ENCODE peak calls at places on chromosome 6, in five cellular contexts. O is GM12878, A is HepG2, J is H1, Y is K562. M is an unnamed sample.

GRCh38 chr6:105609375-105609991 is 206.6 kb upstream of the PREP start:
- DNase-seq in O (no peak), A (no peak), J (no peak), Y (no peak), M (no peak)

GRCh38 chr6:168414696-168415095 is 26.3 kb upstream of the SMOC2 start:
- DNase-seq in O (no peak), A (no peak), J (no peak), Y (no peak), M (no peak)

GRCh38 chr6:170344631-170345576 is 38.3 kb downstream of the FAM120B start:
- DNase-seq in O (peak), A (peak), J (peak), Y (no peak), M (peak)

GRCh38 chr6:19297880-19298279 is 539.3 kb upstream of the ID4 start:
- DNase-seq in O (no peak), A (no peak), J (no peak), Y (no peak), M (no peak)

GRCh38 chr6:107264357-107264831 is 149.1 kb upstream of the BEND3 start:
- DNase-seq in O (no peak), A (peak), J (no peak), Y (no peak), M (no peak)

GRCh38 chr6:6923605-6924004 is 184.2 kb upstream of the RREB1 start:
- DNase-seq in O (no peak), A (no peak), J (no peak), Y (no peak), M (no peak)

GRCh38 chr6:135358251-135358821 is 139.2 kb downstream of the AHI1 start:
- DNase-seq in O (no peak), A (no peak), J (no peak), Y (no peak), M (no peak)

GRCh38 chr6:54988576-54988975 is 142.0 kb downstream of the FAM83B start:
- DNase-seq in O (no peak), A (no peak), J (no peak), Y (no peak), M (no peak)

GRCh38 chr6:52362443-52363221 is 681 bp downstream of the PAQR8 start:
- DNase-seq in O (no peak), A (no peak), J (no peak), Y (peak), M (no peak)

GRCh38 chr6:106512048-106512957 is 117.0 kb downstream of the RTN4IP1 start:
- DNase-seq in O (no peak), A (peak), J (no peak), Y (peak), M (no peak)

GRCh38 chr6:131451330-131452195 is 121.5 kb upstream of the ARG1 start:
- DNase-seq in O (no peak), A (no peak), J (no peak), Y (no peak), M (no peak)

GRCh38 chr6:62283828-62284411 is 2.1 kb downstream of the KHDRBS2 start:
- DNase-seq in O (no peak), A (peak), J (no peak), Y (no peak), M (peak)

GRCh38 chr6:22025468-22026159 is 271.2 kb downstream of the PRL start:
- DNase-seq in O (peak), A (no peak), J (peak), Y (peak), M (no peak)

GRCh38 chr6:7245668-7246393 is 67.2 kb downstream of the SSR1 start:
- DNase-seq in O (no peak), A (no peak), J (no peak), Y (no peak), M (no peak)

GRCh38 chr6:29025927-29026585 is 18.9 kb downstream of the OR2W1 start:
- DNase-seq in O (no peak), A (no peak), J (no peak), Y (no peak), M (no peak)

GRCh38 chr6:88985901-88986300 is 22.5 kb upstream of the RNGTT start:
- DNase-seq in O (no peak), A (peak), J (no peak), Y (no peak), M (no peak)

GRCh38 chr6:74925683-74926082 is 280.2 kb downstream of the COL12A1 start:
- DNase-seq in O (no peak), A (no peak), J (no peak), Y (no peak), M (no peak)

GRCh38 chr6:29675561-29675960 is 5.4 kb downstream of the ZFP57 start:
- DNase-seq in O (no peak), A (no peak), J (no peak), Y (no peak), M (no peak)

GRCh38 chr6:105746539-105746938 is 339.6 kb upstream of the PRDM1 start:
- DNase-seq in O (no peak), A (no peak), J (no peak), Y (peak), M (no peak)

GRCh38 chr6:45450132-45450531 is 72.4 kb upstream of the SUPT3H start:
- DNase-seq in O (no peak), A (no peak), J (no peak), Y (no peak), M (no peak)

GRCh38 chr6:109000289-109000688 is 94.4 kb downstream of the SESN1 start:
- DNase-seq in O (no peak), A (no peak), J (no peak), Y (no peak), M (no peak)

GRCh38 chr6:89320012-89320559 is 5.0 kb upstream of the GABRR2 start:
- DNase-seq in O (no peak), A (no peak), J (no peak), Y (no peak), M (no peak)

GRCh38 chr6:106509420-106510089 is 119.7 kb downstream of the RTN4IP1 start:
- DNase-seq in O (no peak), A (peak), J (no peak), Y (no peak), M (no peak)

GRCh38 chr6:149266659-149267058 is 50.9 kb upstream of the TAB2 start:
- DNase-seq in O (peak), A (no peak), J (no peak), Y (no peak), M (no peak)

GRCh38 chr6:3585320-3585935 is 128.6 kb upstream of the SLC22A23 start:
- DNase-seq in O (no peak), A (no peak), J (no peak), Y (no peak), M (no peak)

GRCh38 chr6:125679651-125680050 is 69.8 kb upstream of the HEY2 start:
- DNase-seq in O (no peak), A (no peak), J (no peak), Y (no peak), M (no peak)

GRCh38 chr6:128158496-128158895 is 257.6 kb upstream of the THEMIS start:
- DNase-seq in O (no peak), A (no peak), J (no peak), Y (no peak), M (no peak)

GRCh38 chr6:143575440-143575839 is 63.9 kb upstream of the FUCA2 start:
- DNase-seq in O (peak), A (peak), J (no peak), Y (peak), M (peak)

GRCh38 chr6:3797231-3798200 is 46.0 kb upstream of the PXDC1 start:
- DNase-seq in O (no peak), A (peak), J (no peak), Y (no peak), M (no peak)

DNA sequence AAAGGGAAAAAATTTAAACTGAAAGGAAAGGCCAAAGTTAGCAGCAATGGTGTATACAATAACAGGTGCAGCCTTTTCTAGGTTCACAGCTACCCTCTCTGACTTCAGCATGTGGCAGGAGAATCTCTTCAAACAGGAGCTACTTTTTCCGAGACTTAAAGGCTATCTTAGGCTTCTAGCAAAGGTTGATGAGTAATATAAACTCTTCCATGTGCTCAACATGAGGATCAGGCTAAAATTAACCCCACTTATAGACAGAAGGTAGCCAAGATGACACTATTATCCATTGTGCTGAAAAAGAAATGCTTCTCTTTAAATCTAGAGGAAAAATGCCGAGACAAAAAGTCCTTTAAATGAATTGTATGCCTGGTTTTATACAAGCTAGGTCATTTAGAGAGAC is 216.6 kb upstream of the CITED2 start:
- DNase-seq in O (no peak), A (no peak), J (no peak), Y (no peak), M (no peak)
- TF ChIP-seq SRF in O (no peak), A (no peak), J (no peak), Y (no peak), M (no peak)

GRCh38 chr6:156413156-156413555 is 364.0 kb upstream of the ARID1B start:
- DNase-seq in O (no peak), A (no peak), J (no peak), Y (no peak), M (no peak)
- TF ChIP-seq SP1 in O (no peak), A (no peak), J (no peak), Y (no peak), M (no peak)

GRCh38 chr6:13760948-13761347 is 49.3 kb upstream of the RANBP9 start:
- DNase-seq in O (no peak), A (no peak), J (no peak), Y (no peak), M (no peak)

GRCh38 chr6:13762648-13763441 is 51.2 kb upstream of the RANBP9 start:
- DNase-seq in O (peak), A (no peak), J (no peak), Y (no peak), M (no peak)

GRCh38 chr6:13760307-13760706 is 48.7 kb upstream of the RANBP9 start:
- DNase-seq in O (no peak), A (no peak), J (no peak), Y (no peak), M (no peak)

GRCh38 chr6:13763740-13764381 is 50.5 kb downstream of the MCUR1 start:
- DNase-seq in O (peak), A (no peak), J (no peak), Y (no peak), M (no peak)

DNA sequence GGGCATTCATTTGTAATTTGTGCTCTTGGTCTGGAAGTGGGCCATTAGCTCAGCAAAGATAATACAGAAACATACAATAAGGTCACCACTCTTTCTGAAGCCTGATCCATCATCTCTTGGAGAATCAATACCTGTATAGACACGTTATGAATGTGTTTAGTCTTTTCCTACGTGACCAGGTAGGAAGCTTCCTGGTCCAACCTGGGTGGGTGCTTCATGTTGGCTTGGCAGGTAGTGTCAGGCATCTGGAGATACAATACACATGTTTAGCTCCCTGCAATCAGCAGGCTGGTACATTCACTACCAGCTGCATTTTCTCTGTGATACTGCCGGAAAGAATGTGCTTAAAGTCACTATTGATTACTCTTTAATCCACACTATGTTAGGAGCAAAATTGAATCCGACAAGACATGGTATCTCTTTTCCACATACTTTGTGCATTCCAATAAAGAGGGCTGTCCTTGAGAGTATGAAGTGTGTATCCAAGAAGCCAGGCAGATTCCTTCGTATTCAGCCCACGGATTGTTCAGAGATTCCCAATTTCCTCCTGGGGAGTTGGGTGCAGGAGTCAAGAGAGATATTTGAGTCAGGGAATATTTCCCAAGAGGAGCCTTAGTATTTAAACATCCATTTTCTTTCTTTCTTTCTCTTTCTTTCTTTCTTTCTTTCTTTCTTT is 49.9 kb upstream of the RANBP9 start:
- DNase-seq in O (no peak), A (no peak), J (no peak), Y (no peak), M (no peak)
- TF ChIP-seq SRF in O (no peak), A (no peak), J (no peak), Y (no peak), M (no peak)

DNA sequence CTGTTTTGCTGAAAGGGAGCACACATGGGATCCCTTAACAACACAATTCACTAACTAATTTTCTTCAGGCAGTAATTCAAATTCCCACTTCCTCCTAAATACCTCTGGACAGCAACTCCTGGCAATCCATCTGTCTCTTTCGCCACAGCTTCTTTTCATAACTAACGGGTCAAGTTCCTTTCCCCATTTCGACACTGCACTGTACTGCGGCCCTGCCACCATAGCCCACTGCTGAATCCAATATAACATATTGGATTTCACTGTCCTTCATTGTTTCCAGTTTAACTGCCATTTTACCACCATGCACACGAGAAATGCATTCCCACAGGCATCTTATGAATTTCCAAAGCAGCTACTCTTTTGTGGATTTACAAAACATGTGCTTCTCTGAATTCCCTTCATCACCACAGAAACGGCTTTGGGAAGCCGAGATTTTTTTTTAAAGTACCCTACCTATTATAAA is 1.4 kb downstream of the NUDT3 start:
- DNase-seq in O (no peak), A (peak), J (no peak), Y (no peak), M (no peak)
- TF ChIP-seq SP1 in O (no peak), A (no peak), J (no peak), Y (no peak), M (no peak)

GRCh38 chr6:158764941-158765340 is 54.2 kb downstream of the EZR start:
- DNase-seq in O (no peak), A (no peak), J (no peak), Y (no peak), M (no peak)

GRCh38 chr6:158764188-158764849 is 54.8 kb downstream of the EZR start:
- DNase-seq in O (no peak), A (no peak), J (no peak), Y (no peak), M (no peak)

GRCh38 chr6:158762787-158763439 is 56.3 kb downstream of the EZR start:
- DNase-seq in O (no peak), A (no peak), J (no peak), Y (peak), M (no peak)

GRCh38 chr6:158761746-158762145 is 57.4 kb downstream of the EZR start:
- DNase-seq in O (no peak), A (no peak), J (no peak), Y (no peak), M (no peak)

GRCh38 chr6:158763440-158764187 is 55.6 kb downstream of the EZR start:
- DNase-seq in O (no peak), A (no peak), J (no peak), Y (no peak), M (no peak)
- TF ChIP-seq SRF in O (no peak), A (no peak), J (no peak), Y (no peak), M (no peak)

GRCh38 chr6:138101946-138102731 is 5.1 kb downstream of the PERP start:
- DNase-seq in O (no peak), A (no peak), J (no peak), Y (no peak), M (no peak)

GRCh38 chr6:138104618-138105213 is 2.5 kb downstream of the PERP start:
- DNase-seq in O (no peak), A (no peak), J (no peak), Y (no peak), M (no peak)

GRCh38 chr6:138098306-138098705 is 8.9 kb downstream of the PERP start:
- DNase-seq in O (no peak), A (no peak), J (no peak), Y (no peak), M (no peak)

GRCh38 chr6:138103876-138104275 is 3.3 kb downstream of the PERP start:
- DNase-seq in O (no peak), A (no peak), J (no peak), Y (no peak), M (no peak)

GRCh38 chr6:138099832-138100231 is 7.4 kb downstream of the PERP start:
- DNase-seq in O (no peak), A (no peak), J (no peak), Y (no peak), M (no peak)
- TF ChIP-seq SP1 in O (no peak), A (no peak), J (no peak), Y (no peak), M (no peak)